ENCODE peak calls at places on chromosomes 16 and 17, in five cellular contexts. O, Q, V, K and T are unnamed samples.

GRCh38 chr16:4633910-4634635 is 9.4 kb downstream of the MGRN1 start:
- DNase-seq in Q (no peak), V (no peak), O (no peak), K (no peak), T (no peak)

GRCh38 chr16:12054868-12055267 is 78.3 kb downstream of the SNX29 start:
- DNase-seq in V (no peak), Q (no peak), K (no peak), O (no peak), T (no peak)

GRCh38 chr17:75516619-75517276 is 420 bp downstream of the TSEN54 start:
- DNase-seq in Q (no peak), O (no peak), K (no peak), V (peak; percentile 38), T (no peak)

GRCh38 chr17:8997994-8998628 is 23.2 kb upstream of the NTN1 start:
- DNase-seq in V (peak; percentile 68), K (peak; percentile 56), Q (peak; percentile 10), O (peak; percentile 64), T (peak; percentile 65)

GRCh38 chr17:31492880-31493655 is 101.6 kb downstream of the RAB11FIP4 start:
- DNase-seq in O (peak; percentile 50), K (peak; percentile 59), Q (peak; percentile 53), V (peak; percentile 66), T (peak; percentile 35)

GRCh38 chr17:17766351-17767095 is 70.3 kb downstream of the SREBF1 start:
- DNase-seq in K (no peak), V (no peak), Q (peak; percentile 55), O (no peak), T (peak; percentile 71)

GRCh38 chr17:83041305-83041704 is 38.1 kb upstream of the METRNL start:
- DNase-seq in V (no peak), Q (no peak), O (no peak), K (no peak), T (no peak)

GRCh38 chr17:73613947-73614655 is 30.1 kb downstream of the SDK2 start:
- DNase-seq in K (no peak), V (no peak), O (no peak), Q (no peak), T (no peak)

GRCh38 chr17:78783711-78784396 is 1.8 kb upstream of the CYTH1 start:
- DNase-seq in Q (no peak), V (no peak), O (no peak), K (no peak), T (no peak)

GRCh38 chr17:68594552-68594951 is 6.6 kb downstream of the FAM20A start:
- DNase-seq in Q (no peak), O (no peak), V (no peak), K (no peak), T (no peak)

GRCh38 chr16:64952177-64952576 is 169.7 kb downstream of the CDH11 start:
- DNase-seq in V (no peak), O (no peak), K (no peak), Q (no peak), T (no peak)

GRCh38 chr16:64864232-64864803 is 257.5 kb downstream of the CDH11 start:
- DNase-seq in K (no peak), V (no peak), O (no peak), Q (no peak), T (no peak)

GRCh38 chr16:78437352-78437968 is 338.0 kb downstream of the WWOX start:
- DNase-seq in V (no peak), K (no peak), O (peak; percentile 44), Q (peak; percentile 3), T (peak; percentile 20)

GRCh38 chr16:56932588-56933265 is 785 bp downstream of the HERPUD1 start:
- DNase-seq in K (peak; percentile 82), V (peak; percentile 86), Q (peak; percentile 81), O (peak; percentile 86), T (peak; percentile 87)

GRCh38 chr17:34979650-34980352 is 511 bp upstream of the LIG3 start:
- DNase-seq in Q (no peak), O (no peak), K (no peak), V (no peak), T (no peak)

GRCh38 chr17:72446118-72446517 is 325.3 kb downstream of the SOX9 start:
- DNase-seq in O (no peak), Q (no peak), V (no peak), K (no peak), T (no peak)

GRCh38 chr17:72445055-72445991 is 324.5 kb downstream of the SOX9 start:
- DNase-seq in O (peak; percentile 84), K (no peak), Q (peak; percentile 67), V (no peak), T (no peak)

GRCh38 chr17:72447251-72447640 is 326.4 kb downstream of the SOX9 start:
- DNase-seq in K (no peak), Q (no peak), V (no peak), O (no peak), T (no peak)

GRCh38 chr17:72446525-72447250 is 325.9 kb downstream of the SOX9 start:
- DNase-seq in O (peak; percentile 86), V (no peak), Q (no peak), K (no peak), T (no peak)

GRCh38 chr17:72444517-72445054 is 323.8 kb downstream of the SOX9 start:
- DNase-seq in V (no peak), K (no peak), Q (no peak), O (no peak), T (no peak)
- H3K27ac ChIP-seq in V (no peak overlapping the region), K (no peak overlapping the region), Q (no peak overlapping the region), O (peak overlapping the region; percentile 87), T (no peak overlapping the region)

DNA sequence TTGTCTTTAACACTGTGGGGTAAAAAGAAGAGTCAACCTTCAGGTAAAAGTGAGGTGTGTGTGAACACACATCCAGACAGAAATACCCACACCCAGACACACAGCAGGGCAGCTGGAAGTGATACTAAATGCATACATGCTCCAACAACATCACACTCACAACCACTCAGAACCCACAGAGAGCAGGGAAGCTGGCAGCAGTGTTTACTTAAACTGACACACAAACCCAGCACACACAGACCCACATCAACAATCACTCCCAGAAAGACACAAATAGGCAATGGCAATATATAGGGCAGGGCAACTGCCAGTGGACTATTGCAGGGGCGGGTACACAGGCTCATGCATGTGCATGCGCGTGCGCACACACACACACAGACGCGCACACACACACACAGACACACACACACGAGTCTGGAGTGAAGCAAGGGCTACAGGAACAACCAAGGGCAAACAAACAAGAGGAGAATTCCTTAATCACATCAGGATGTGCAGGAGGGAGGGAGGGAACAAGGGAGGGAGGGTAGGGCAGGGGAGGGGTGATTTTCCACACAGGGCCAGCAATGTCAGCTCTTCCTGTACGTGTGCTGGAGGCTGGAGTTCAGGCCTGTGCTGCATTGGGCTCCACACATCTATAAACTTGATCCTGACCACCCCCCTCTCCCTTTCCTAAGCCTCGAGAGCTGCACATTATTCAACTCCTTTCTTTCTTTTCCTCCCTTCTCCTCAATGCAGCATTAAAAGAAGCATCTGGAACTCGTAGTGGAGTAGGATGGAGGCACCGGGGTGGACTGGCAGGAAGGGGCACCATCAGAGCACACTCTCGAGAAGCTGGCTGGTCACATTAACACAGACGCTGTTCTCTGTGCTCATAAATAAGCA is 30.1 kb downstream of the HIC1 start:
- DNase-seq in V (no peak), K (no peak), Q (no peak), O (peak; percentile 84), T (peak; percentile 84)
- H3K27ac ChIP-seq in V (peak overlapping the region; percentile 90), K (peak overlapping the region; percentile 93), Q (peak overlapping the region; percentile 53), O (peak overlapping the region; percentile 96), T (peak overlapping the region; percentile 71)

DNA sequence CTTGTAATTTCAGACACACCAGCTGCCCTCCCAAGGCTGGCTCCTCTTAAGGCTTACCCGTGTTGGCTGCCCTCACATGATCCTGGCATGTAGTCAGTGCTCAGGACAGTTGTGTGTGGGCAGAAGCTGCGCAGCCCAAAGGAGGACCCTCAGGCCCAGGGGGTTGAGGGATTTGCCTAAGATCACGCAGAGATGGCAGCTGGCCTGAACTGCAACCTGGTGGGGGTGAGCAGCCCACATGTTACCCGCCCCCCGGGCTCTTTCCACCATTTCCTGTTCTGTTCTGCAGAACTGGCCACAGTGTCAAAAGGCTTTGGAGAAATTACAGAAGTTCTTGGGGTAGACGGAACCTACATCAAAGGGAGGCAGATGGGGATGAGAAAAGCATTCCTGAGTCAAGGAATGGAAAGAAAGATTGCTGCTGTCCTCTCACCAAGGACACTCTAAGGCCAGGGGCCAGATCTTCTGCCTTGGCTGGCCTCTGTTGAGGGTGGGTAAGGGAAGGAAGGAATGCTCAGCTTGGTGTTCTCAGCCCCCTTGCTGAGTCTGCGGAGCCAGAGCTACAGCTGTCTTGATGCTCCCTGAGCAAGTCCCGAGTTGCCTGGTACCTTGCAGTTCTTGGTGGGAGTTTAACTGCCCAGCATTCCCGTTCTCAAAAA is 53.0 kb downstream of the EPN2 start:
- DNase-seq in Q (peak; percentile 35), K (no peak), O (no peak), V (no peak), T (no peak)
- H3K27ac ChIP-seq in Q (peak overlapping the region; percentile 68), K (no peak overlapping the region), O (no peak overlapping the region), V (peak overlapping the region; percentile 70), T (peak overlapping the region; percentile 59)

DNA sequence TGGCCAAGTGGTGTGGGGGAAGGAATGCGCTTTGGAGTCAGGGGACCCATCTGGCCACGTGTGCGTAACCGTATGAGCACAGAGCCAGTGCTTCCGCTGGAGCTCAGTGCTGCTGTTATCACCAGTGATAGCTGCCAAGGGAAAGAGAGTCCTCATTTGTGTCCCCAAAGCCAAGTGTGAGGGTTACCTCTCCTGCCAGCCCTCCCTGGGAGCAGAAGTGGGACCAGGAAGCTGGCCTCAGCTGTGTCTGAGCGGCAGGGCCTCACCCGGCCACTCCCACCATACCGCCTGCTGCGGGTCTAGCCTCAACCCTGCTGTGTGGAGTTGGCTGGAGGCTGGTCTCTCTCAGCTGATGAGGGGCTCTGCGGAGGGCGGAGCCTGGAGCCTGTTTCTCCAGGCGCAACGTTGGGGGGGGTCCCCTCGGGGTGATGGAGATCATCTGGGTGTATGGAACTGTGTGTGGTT is 44.5 kb downstream of the MEAK7 start:
- DNase-seq in V (no peak), O (no peak), K (no peak), Q (no peak), T (no peak)
- H3K27ac ChIP-seq in V (no peak overlapping the region), O (no peak overlapping the region), K (no peak overlapping the region), Q (no peak overlapping the region), T (no peak overlapping the region)

DNA sequence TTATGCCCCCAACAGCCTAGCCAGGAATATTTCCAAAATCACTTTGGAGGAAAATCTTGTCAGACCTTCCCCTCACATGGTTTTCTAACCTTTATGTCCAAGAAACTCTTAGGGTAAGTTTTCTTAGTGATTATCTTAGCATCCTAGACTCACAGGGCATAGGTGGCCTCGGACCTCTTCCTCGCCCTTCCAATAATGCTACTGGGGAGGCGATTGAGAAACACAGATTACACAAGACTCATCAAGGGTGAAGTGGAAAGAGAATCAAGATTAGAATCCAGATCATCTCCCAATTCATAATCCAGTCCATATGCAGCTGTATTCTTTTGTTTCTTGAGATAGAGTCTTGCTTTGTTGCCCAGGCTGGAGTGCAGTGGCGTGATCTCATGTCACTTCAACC is 358.4 kb upstream of the CDH5 start:
- DNase-seq in V (no peak), K (no peak), O (no peak), Q (no peak), T (no peak)
- H3K27ac ChIP-seq in V (no peak overlapping the region), K (no peak overlapping the region), O (no peak overlapping the region), Q (no peak overlapping the region), T (no peak overlapping the region)